ENCODE peak calls at places on chromosomes 2 and 18, in six cellular contexts. A, N, T, H, K and J are unnamed samples.

GRCh38 chr2:228048838-228049490 is 132.5 kb downstream of the SPHKAP start:
- DNase-seq in A (peak; percentile 55), N (peak; percentile 30), T (peak; percentile 62), H (no peak), K (peak; percentile 31), J (no peak)

GRCh38 chr18:295756-296155 is 27.9 kb upstream of the THOC1 start:
- DNase-seq in A (no peak), N (no peak), T (no peak), H (no peak), K (no peak), J (no peak)

GRCh38 chr2:72984172-72984671 is 66.9 kb downstream of the EMX1 start:
- DNase-seq in A (no peak), N (no peak), T (no peak), H (no peak), K (no peak), J (no peak)

GRCh38 chr18:44564922-44565321 is 115.8 kb upstream of the SETBP1 start:
- DNase-seq in A (no peak), N (no peak), T (no peak), H (no peak), K (no peak), J (no peak)

GRCh38 chr18:75638223-75638596 is 210.7 kb upstream of the SMIM21 start:
- DNase-seq in A (no peak), N (peak; percentile 13), T (no peak), H (no peak), K (no peak), J (no peak)

GRCh38 chr2:137700681-137701080 is 263.6 kb upstream of the HNMT start:
- DNase-seq in A (no peak), N (no peak), T (no peak), H (no peak), K (no peak), J (no peak)

GRCh38 chr2:8678731-8679566 is 2.9 kb upstream of the ID2 start:
- DNase-seq in A (peak; percentile 89), N (peak; percentile 97), T (peak; percentile 95), H (peak; percentile 78), K (peak; percentile 90), J (peak; percentile 69)

GRCh38 chr2:241033994-241034393 is 35.6 kb downstream of the SNED1 start:
- DNase-seq in A (no peak), N (peak; percentile 52), T (no peak), H (no peak), K (peak; percentile 25), J (no peak)

GRCh38 chr2:62505109-62505508 is 886 bp downstream of the TMEM17 start:
- DNase-seq in A (peak; percentile 35), N (no peak), T (peak; percentile 23), H (no peak), K (no peak), J (no peak)

GRCh38 chr2:108324531-108325256 is 36.0 kb downstream of the SULT1C2 start:
- DNase-seq in A (no peak), N (no peak), T (peak; percentile 46), H (no peak), K (no peak), J (no peak)

GRCh38 chr2:197247083-197247482 is 63.5 kb downstream of the ANKRD44 start:
- DNase-seq in A (no peak), N (no peak), T (no peak), H (no peak), K (no peak), J (no peak)

GRCh38 chr18:9474103-9474982 is 970 bp upstream of the RALBP1 start:
- DNase-seq in A (peak; percentile 76), N (no peak), T (peak; percentile 79), H (no peak), K (no peak), J (peak; percentile 35)

GRCh38 chr2:230908595-230909191 is 16.3 kb downstream of the GPR55 start:
- DNase-seq in A (no peak), N (no peak), T (peak; percentile 58), H (no peak), K (no peak), J (no peak)